ENCODE peak calls at places on chromosomes 12 and 14, in four cellular contexts. X is WTC11, V is HepG2, N is K562. D is an unnamed sample.

GRCh38 chr14:106831322-106831720 is 1304.9 kb downstream of the TMEM121 start:
- DNase-seq in V (peak), N (peak), X (peak), D (no peak)

GRCh38 chr14:61186793-61187641 is 94.1 kb downstream of the TMEM30B start:
- DNase-seq in N (no peak), V (no peak), X (no peak), D (no peak)

GRCh38 chr14:80388980-80389711 is 177.8 kb upstream of the DIO2 start:
- DNase-seq in V (no peak), N (no peak), X (no peak), D (no peak)

GRCh38 chr12:50003595-50003994 is 21.7 kb downstream of the RACGAP1 start:
- DNase-seq in X (no peak), V (no peak), N (no peak), D (no peak)

GRCh38 chr12:17511369-17511768 is 578.6 kb downstream of the RERGL start:
- DNase-seq in X (no peak), N (no peak), V (no peak), D (no peak)

GRCh38 chr14:66635435-66635834 is 127.5 kb downstream of the GPHN start:
- DNase-seq in N (no peak), X (no peak), V (no peak), D (no peak)

GRCh38 chr14:52700701-52701172 is 5.4 kb upstream of the ERO1A start:
- DNase-seq in V (peak), X (no peak), N (no peak), D (no peak)

GRCh38 chr12:118271770-118272417 is 100.8 kb downstream of the TAOK3 start:
- DNase-seq in N (no peak), X (no peak), V (no peak), D (no peak)

GRCh38 chr12:53096089-53096741 is 1.3 kb upstream of the IGFBP6 start:
- DNase-seq in V (no peak), N (no peak), X (peak), D (no peak)

GRCh38 chr12:58161773-58162172 is 220.4 kb downstream of the ATP23 start:
- DNase-seq in V (no peak), N (no peak), X (no peak), D (no peak)

GRCh38 chr12:64670856-64671639 is 60.8 kb downstream of the RASSF3 start:
- DNase-seq in V (no peak), N (peak), X (no peak), D (no peak)

GRCh38 chr12:96303656-96304055 is 96.6 kb downstream of the CDK17 start:
- DNase-seq in V (no peak), X (no peak), N (no peak), D (no peak)

GRCh38 chr12:111687255-111687654 is 1.4 kb downstream of the ACAD10 start:
- DNase-seq in N (peak), V (peak), X (no peak), D (peak)

GRCh38 chr12:53618340-53618739 is 7.8 kb downstream of the ATF7 start:
- DNase-seq in N (no peak), X (no peak), V (no peak), D (no peak)

GRCh38 chr12:32155911-32156585 is 49.4 kb downstream of the BICD1 start:
- DNase-seq in X (no peak), N (peak), V (no peak), D (peak)

GRCh38 chr12:16389594-16389993 is 42.1 kb downstream of the MGST1 start:
- DNase-seq in X (no peak), N (no peak), V (no peak), D (no peak)

GRCh38 chr14:105041841-105042765 is 21.2 kb upstream of the CDCA4 start:
- DNase-seq in X (no peak), N (no peak), V (no peak), D (no peak)

GRCh38 chr12:130832561-130833209 is 6.4 kb downstream of the STX2 start:
- DNase-seq in V (no peak), X (no peak), N (peak), D (no peak)

GRCh38 chr14:88993946-88994345 is 169.5 kb downstream of the TTC8 start:
- DNase-seq in V (no peak), X (no peak), N (no peak), D (no peak)

GRCh38 chr12:65631621-65632111 is 192.6 kb upstream of the HMGA2 start:
- DNase-seq in V (peak), N (no peak), X (no peak), D (peak)

GRCh38 chr12:38386238-38386985 is 69.8 kb downstream of the ALG10B start:
- DNase-seq in X (no peak), N (no peak), V (no peak), D (no peak)

GRCh38 chr14:78107171-78107570 is 63.0 kb upstream of the NRXN3 start:
- DNase-seq in V (no peak), N (no peak), X (no peak), D (no peak)
- TF ChIP-seq ELF4 in V (no peak), N (no peak), X (no peak), D (no peak)

DNA sequence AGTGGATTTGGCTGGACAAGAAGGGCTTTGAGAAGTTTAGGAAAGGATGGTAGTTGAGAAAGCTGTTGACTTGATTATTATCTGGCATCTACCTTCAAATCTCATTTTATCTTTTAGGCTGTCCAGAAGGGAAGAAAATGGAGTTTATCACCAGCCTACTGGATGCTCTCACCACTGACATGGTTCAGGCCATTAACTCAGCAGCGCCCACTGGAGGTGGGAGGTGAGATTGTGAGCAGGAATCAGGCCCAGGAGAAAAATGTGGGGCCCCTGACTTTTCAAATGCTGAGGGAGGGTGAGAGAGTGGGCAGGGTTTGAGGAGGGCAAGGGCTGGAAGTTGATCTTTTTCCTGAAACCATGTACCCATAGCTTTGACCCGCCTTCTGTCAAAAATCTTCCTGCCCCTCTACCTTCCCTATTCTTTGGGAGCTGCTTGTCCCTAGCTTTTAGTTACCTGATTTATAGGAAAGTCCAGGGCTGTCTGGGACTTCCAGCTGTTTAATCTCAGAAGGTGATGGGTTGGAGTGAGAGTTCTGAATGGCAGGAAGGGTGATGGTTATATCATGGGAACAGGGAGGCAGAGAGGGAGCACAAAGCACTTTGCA is 134.2 kb downstream of the SMOC1 start:
- DNase-seq in V (peak), X (peak), N (peak), D (peak)
- TF ChIP-seq ELF4 in V (no peak), X (no peak), N (no peak), D (no peak)

DNA sequence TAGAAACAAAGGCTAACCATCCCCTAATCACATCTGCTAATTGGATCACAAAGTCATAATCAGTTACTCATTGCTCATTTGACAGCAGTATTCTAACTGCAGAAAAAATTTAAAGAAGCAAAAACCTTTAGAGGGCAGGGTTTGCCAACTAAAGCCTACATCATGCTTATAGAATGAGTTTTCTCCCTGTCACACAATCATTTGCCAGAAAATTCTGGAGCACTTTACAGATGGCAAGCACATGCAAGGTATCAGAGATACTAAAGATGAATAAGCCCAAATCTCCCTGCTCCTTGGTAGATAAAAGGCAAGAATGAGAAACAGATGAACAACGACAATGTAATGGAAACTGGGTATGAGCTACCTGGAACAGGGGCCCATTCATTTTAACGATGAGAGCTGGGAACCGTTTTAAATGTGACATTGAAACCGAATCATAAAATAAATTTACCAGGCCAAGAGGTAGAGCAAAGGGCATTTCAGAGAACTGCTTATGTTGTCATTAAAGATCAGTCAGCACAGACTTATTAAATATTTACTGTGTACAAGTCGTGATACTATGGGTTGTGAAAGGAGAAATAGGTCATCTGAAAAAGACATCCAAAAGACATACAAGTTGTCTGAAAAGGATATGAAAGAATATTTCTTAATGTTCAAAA is 211.4 kb upstream of the ABCD2 start:
- DNase-seq in X (no peak), V (no peak), N (no peak), D (no peak)
- TF ChIP-seq ELF4 in X (no peak), V (no peak), N (no peak), D (no peak)

GRCh38 chr12:7723926-7724325 is 12.7 kb downstream of the DPPA3 start:
- DNase-seq in N (no peak), X (no peak), V (no peak), D (no peak)
- TF ChIP-seq ELF4 in N (no peak), X (no peak), V (no peak), D (no peak)

GRCh38 chr12:101759396-101760047 is 20.3 kb upstream of the SYCP3 start:
- DNase-seq in V (peak), N (peak), X (no peak), D (peak)

GRCh38 chr12:101764393-101764792 is 25.1 kb upstream of the SYCP3 start:
- DNase-seq in N (no peak), X (no peak), V (no peak), D (no peak)

GRCh38 chr12:101763246-101763931 is 24.1 kb upstream of the SYCP3 start:
- DNase-seq in V (no peak), N (no peak), X (no peak), D (no peak)

DNA sequence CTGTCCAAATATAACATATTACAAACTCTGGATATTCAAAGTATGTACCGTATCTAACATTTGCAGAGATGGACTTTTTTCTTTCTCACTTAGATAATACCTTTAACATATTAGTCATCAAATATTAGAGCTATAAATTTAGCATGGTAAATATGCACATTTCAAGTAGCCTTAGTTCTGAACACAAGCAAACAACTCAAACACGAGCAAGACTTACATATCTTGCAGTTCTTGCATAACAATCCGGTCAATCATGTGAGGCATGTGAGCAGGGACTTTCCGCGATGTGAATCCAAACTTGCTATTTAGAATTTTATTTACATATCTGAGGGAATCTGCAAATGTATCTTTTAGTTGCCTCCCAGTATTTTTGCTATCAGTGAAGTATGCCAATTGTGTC is 22.1 kb upstream of the SYCP3 start:
- DNase-seq in N (no peak), X (no peak), V (no peak), D (no peak)
- TF ChIP-seq ELF4 in N (no peak), X (no peak), V (no peak), D (no peak)

D was measured in HEK293T.